ENCODE peak calls at places on chromosome 17, in six cellular contexts. One of them, this sample, is unnamed.

GRCh38 chr17:78610951-78611511 is 33.8 kb upstream of the DNAH17 start:
- DNase-seq in neuronal stem cell: no peak
- DNase-seq in mesenchymal stem cell: no peak
- DNase-seq in IMR-90: no peak
- DNase-seq in H1: no peak
- DNase-seq in trophoblast cell: no peak
- DNase-seq in this sample: no peak

GRCh38 chr17:49111934-49112333 is 20.6 kb upstream of the B4GALNT2 start:
- DNase-seq in neuronal stem cell: no peak
- DNase-seq in mesenchymal stem cell: no peak
- DNase-seq in IMR-90: no peak
- DNase-seq in H1: no peak
- DNase-seq in trophoblast cell: peak; percentile 34
- DNase-seq in this sample: no peak

GRCh38 chr17:1110844-1111598 is 68.8 kb downstream of the ABR start:
- DNase-seq in neuronal stem cell: no peak
- DNase-seq in mesenchymal stem cell: peak; percentile 98
- DNase-seq in IMR-90: peak; percentile 91
- DNase-seq in H1: peak; percentile 53
- DNase-seq in trophoblast cell: peak; percentile 50
- DNase-seq in this sample: peak; percentile 71

GRCh38 chr17:17590141-17590735 is 1.3 kb downstream of the PEMT start:
- DNase-seq in neuronal stem cell: no peak
- DNase-seq in mesenchymal stem cell: no peak
- DNase-seq in IMR-90: no peak
- DNase-seq in H1: no peak
- DNase-seq in trophoblast cell: no peak
- DNase-seq in this sample: no peak

GRCh38 chr17:31413081-31413799 is 21.8 kb downstream of the RAB11FIP4 start:
- DNase-seq in neuronal stem cell: no peak
- DNase-seq in mesenchymal stem cell: no peak
- DNase-seq in IMR-90: no peak
- DNase-seq in H1: no peak
- DNase-seq in trophoblast cell: no peak
- DNase-seq in this sample: peak; percentile 31

GRCh38 chr17:46020998-46021397 is 21.9 kb downstream of the STH start:
- DNase-seq in neuronal stem cell: no peak
- DNase-seq in mesenchymal stem cell: no peak
- DNase-seq in IMR-90: no peak
- DNase-seq in H1: no peak
- DNase-seq in trophoblast cell: peak; percentile 94
- DNase-seq in this sample: no peak

GRCh38 chr17:58763263-58763662 is 7.6 kb downstream of the PPM1E start:
- DNase-seq in neuronal stem cell: no peak
- DNase-seq in mesenchymal stem cell: no peak
- DNase-seq in IMR-90: no peak
- DNase-seq in H1: no peak
- DNase-seq in trophoblast cell: no peak
- DNase-seq in this sample: no peak

GRCh38 chr17:77602062-77602746 is 356.3 kb upstream of the TNRC6C start:
- DNase-seq in neuronal stem cell: no peak
- DNase-seq in mesenchymal stem cell: peak; percentile 27
- DNase-seq in IMR-90: peak; percentile 29
- DNase-seq in H1: peak; percentile 38
- DNase-seq in trophoblast cell: no peak
- DNase-seq in this sample: peak; percentile 25

GRCh38 chr17:17812211-17813054 is 24.4 kb downstream of the SREBF1 start:
- DNase-seq in neuronal stem cell: peak; percentile 79
- DNase-seq in mesenchymal stem cell: peak; percentile 74
- DNase-seq in IMR-90: peak; percentile 41
- DNase-seq in H1: peak; percentile 99
- DNase-seq in trophoblast cell: peak; percentile 21
- DNase-seq in this sample: peak; percentile 94

GRCh38 chr17:27535975-27536374 is 79.7 kb downstream of the KSR1 start:
- DNase-seq in neuronal stem cell: no peak
- DNase-seq in mesenchymal stem cell: no peak
- DNase-seq in IMR-90: no peak
- DNase-seq in H1: no peak
- DNase-seq in trophoblast cell: peak; percentile 32
- DNase-seq in this sample: no peak

GRCh38 chr17:27539152-27539551 is 82.9 kb downstream of the KSR1 start:
- DNase-seq in neuronal stem cell: no peak
- DNase-seq in mesenchymal stem cell: no peak
- DNase-seq in IMR-90: no peak
- DNase-seq in H1: no peak
- DNase-seq in trophoblast cell: no peak
- DNase-seq in this sample: no peak

GRCh38 chr17:10622610-10623485 is 34.3 kb downstream of the MYH3 start:
- DNase-seq in neuronal stem cell: no peak
- DNase-seq in mesenchymal stem cell: no peak
- DNase-seq in IMR-90: no peak
- DNase-seq in H1: no peak
- DNase-seq in trophoblast cell: peak; percentile 60
- DNase-seq in this sample: no peak

GRCh38 chr17:6702567-6703215 is 10.5 kb downstream of the SLC13A5 start:
- DNase-seq in neuronal stem cell: no peak
- DNase-seq in mesenchymal stem cell: no peak
- DNase-seq in IMR-90: no peak
- DNase-seq in H1: no peak
- DNase-seq in trophoblast cell: no peak
- DNase-seq in this sample: no peak

GRCh38 chr17:70168044-70168978 is 1.0 kb upstream of the KCNJ2 start:
- DNase-seq in neuronal stem cell: peak; percentile 51
- DNase-seq in mesenchymal stem cell: peak; percentile 77
- DNase-seq in IMR-90: peak; percentile 81
- DNase-seq in H1: peak; percentile 65
- DNase-seq in trophoblast cell: peak; percentile 60
- DNase-seq in this sample: peak; percentile 84

GRCh38 chr17:2174471-2175293 is 119.8 kb downstream of the HIC1 start:
- DNase-seq in neuronal stem cell: no peak
- DNase-seq in mesenchymal stem cell: peak; percentile 99
- DNase-seq in IMR-90: peak; percentile 99
- DNase-seq in H1: no peak
- DNase-seq in trophoblast cell: no peak
- DNase-seq in this sample: no peak

GRCh38 chr17:65055708-65056638 is 567 bp downstream of the GNA13 start:
- DNase-seq in neuronal stem cell: no peak
- DNase-seq in mesenchymal stem cell: peak; percentile 68
- DNase-seq in IMR-90: peak; percentile 22
- DNase-seq in H1: no peak
- DNase-seq in trophoblast cell: peak; percentile 60
- DNase-seq in this sample: peak; percentile 51

GRCh38 chr17:74520790-74521480 is 10.3 kb downstream of the CD300LB start:
- DNase-seq in neuronal stem cell: no peak
- DNase-seq in mesenchymal stem cell: no peak
- DNase-seq in IMR-90: no peak
- DNase-seq in H1: no peak
- DNase-seq in trophoblast cell: no peak
- DNase-seq in this sample: no peak

GRCh38 chr17:35752471-35752870 is 568 bp downstream of the GAS2L2 start:
- DNase-seq in neuronal stem cell: no peak
- DNase-seq in mesenchymal stem cell: no peak
- DNase-seq in IMR-90: no peak
- DNase-seq in H1: no peak
- DNase-seq in trophoblast cell: no peak
- DNase-seq in this sample: no peak

GRCh38 chr17:7313028-7313889 is 1.9 kb downstream of the GPS2 start:
- DNase-seq in neuronal stem cell: no peak
- DNase-seq in mesenchymal stem cell: no peak
- DNase-seq in IMR-90: peak; percentile 2
- DNase-seq in H1: peak; percentile 52
- DNase-seq in trophoblast cell: no peak
- DNase-seq in this sample: peak; percentile 60

GRCh38 chr17:77778636-77779524 is 179.6 kb upstream of the TNRC6C start:
- DNase-seq in neuronal stem cell: no peak
- DNase-seq in mesenchymal stem cell: no peak
- DNase-seq in IMR-90: no peak
- DNase-seq in H1: no peak
- DNase-seq in trophoblast cell: no peak
- DNase-seq in this sample: no peak

GRCh38 chr17:41870627-41871026 is 5.4 kb upstream of the KLHL11 start:
- DNase-seq in neuronal stem cell: no peak
- DNase-seq in mesenchymal stem cell: peak; percentile 43
- DNase-seq in IMR-90: no peak
- DNase-seq in H1: no peak
- DNase-seq in trophoblast cell: no peak
- DNase-seq in this sample: no peak

GRCh38 chr17:32876414-32877163 is at the start of gene MYO1D:
- DNase-seq in neuronal stem cell: peak; percentile 41
- DNase-seq in mesenchymal stem cell: no peak
- DNase-seq in IMR-90: no peak
- DNase-seq in H1: peak; percentile 88
- DNase-seq in trophoblast cell: peak; percentile 62
- DNase-seq in this sample: peak; percentile 83

GRCh38 chr17:17165666-17166308 is 40.3 kb downstream of the PLD6 start:
- DNase-seq in neuronal stem cell: no peak
- DNase-seq in mesenchymal stem cell: no peak
- DNase-seq in IMR-90: no peak
- DNase-seq in H1: no peak
- DNase-seq in trophoblast cell: no peak
- DNase-seq in this sample: no peak

GRCh38 chr17:28745052-28745776 is 1.4 kb downstream of the TRAF4 start:
- DNase-seq in neuronal stem cell: peak; percentile 62
- DNase-seq in mesenchymal stem cell: peak; percentile 61
- DNase-seq in IMR-90: peak; percentile 47
- DNase-seq in H1: peak; percentile 65
- DNase-seq in trophoblast cell: peak; percentile 48
- DNase-seq in this sample: peak; percentile 77
- H3K4me1 ChIP-seq in neuronal stem cell: peaks cover 19% of the 10 kb centered on the region
- H3K4me1 ChIP-seq in mesenchymal stem cell: peaks cover 49% of the 10 kb centered on the region
- H3K4me1 ChIP-seq in IMR-90: peaks cover 16% of the 10 kb centered on the region
- H3K4me1 ChIP-seq in H1: peaks cover 30% of the 10 kb centered on the region
- H3K4me1 ChIP-seq in trophoblast cell: peaks cover 41% of the 10 kb centered on the region
- H3K4me1 ChIP-seq in this sample: peaks cover 5% of the 10 kb centered on the region

GRCh38 chr17:80263253-80264047 is 2.8 kb downstream of the RNF213 start:
- DNase-seq in neuronal stem cell: no peak
- DNase-seq in mesenchymal stem cell: peak; percentile 88
- DNase-seq in IMR-90: peak; percentile 89
- DNase-seq in H1: peak; percentile 51
- DNase-seq in trophoblast cell: peak; percentile 30
- DNase-seq in this sample: peak; percentile 62
- H2AK5ac ChIP-seq in neuronal stem cell: peak overlapping the region; percentile 97
- H2AK5ac ChIP-seq in mesenchymal stem cell: peak overlapping the region; percentile 79
- H2AK5ac ChIP-seq in IMR-90: peak overlapping the region; percentile 78
- H2AK5ac ChIP-seq in H1: peak overlapping the region; percentile 11
- H2AK5ac ChIP-seq in trophoblast cell: no peak overlapping the region
- H2AK5ac ChIP-seq in this sample: no peak overlapping the region

GRCh38 chr17:39209317-39210092 is 9.4 kb downstream of the RPL19 start:
- DNase-seq in neuronal stem cell: no peak
- DNase-seq in mesenchymal stem cell: peak; percentile 78
- DNase-seq in IMR-90: peak; percentile 69
- DNase-seq in H1: peak; percentile 76
- DNase-seq in trophoblast cell: peak; percentile 20
- DNase-seq in this sample: peak; percentile 71
- H2AFZ ChIP-seq in neuronal stem cell: peak overlapping the region; percentile 77
- H2AFZ ChIP-seq in mesenchymal stem cell: peak overlapping the region; percentile 29
- H2AFZ ChIP-seq in IMR-90: peak overlapping the region; percentile 97
- H2AFZ ChIP-seq in H1: peak overlapping the region; percentile 16
- H2AFZ ChIP-seq in trophoblast cell: peak overlapping the region; percentile 8
- H2AFZ ChIP-seq in this sample: no peak overlapping the region

GRCh38 chr17:75697651-75698291 is 23.5 kb upstream of the ITGB4 start:
- DNase-seq in neuronal stem cell: no peak
- DNase-seq in mesenchymal stem cell: no peak
- DNase-seq in IMR-90: no peak
- DNase-seq in H1: no peak
- DNase-seq in trophoblast cell: no peak
- DNase-seq in this sample: no peak

GRCh38 chr17:75701288-75701687 is 20.0 kb upstream of the ITGB4 start:
- DNase-seq in neuronal stem cell: no peak
- DNase-seq in mesenchymal stem cell: no peak
- DNase-seq in IMR-90: no peak
- DNase-seq in H1: no peak
- DNase-seq in trophoblast cell: no peak
- DNase-seq in this sample: no peak

GRCh38 chr17:75695141-75695829 is 26.0 kb upstream of the ITGB4 start:
- DNase-seq in neuronal stem cell: no peak
- DNase-seq in mesenchymal stem cell: peak; percentile 88
- DNase-seq in IMR-90: peak; percentile 48
- DNase-seq in H1: no peak
- DNase-seq in trophoblast cell: no peak
- DNase-seq in this sample: no peak

GRCh38 chr17:75695830-75696271 is 25.4 kb upstream of the ITGB4 start:
- DNase-seq in neuronal stem cell: no peak
- DNase-seq in mesenchymal stem cell: no peak
- DNase-seq in IMR-90: no peak
- DNase-seq in H1: no peak
- DNase-seq in trophoblast cell: no peak
- DNase-seq in this sample: no peak

GRCh38 chr17:75698659-75699058 is 22.6 kb upstream of the ITGB4 start:
- DNase-seq in neuronal stem cell: no peak
- DNase-seq in mesenchymal stem cell: no peak
- DNase-seq in IMR-90: no peak
- DNase-seq in H1: no peak
- DNase-seq in trophoblast cell: no peak
- DNase-seq in this sample: no peak
- H3K4me1 ChIP-seq in neuronal stem cell: peaks cover 11% of the 10 kb centered on the region
- H3K4me1 ChIP-seq in mesenchymal stem cell: peaks cover 59% of the 10 kb centered on the region
- H3K4me1 ChIP-seq in IMR-90: peaks cover 15% of the 10 kb centered on the region
- H3K4me1 ChIP-seq in H1: peaks cover 10% of the 10 kb centered on the region
- H3K4me1 ChIP-seq in trophoblast cell: peaks cover 48% of the 10 kb centered on the region
- H3K4me1 ChIP-seq in this sample: no peaks in the 10 kb centered on the region

GRCh38 chr17:44610871-44611270 is 45.4 kb upstream of the MEIOC start:
- DNase-seq in neuronal stem cell: no peak
- DNase-seq in mesenchymal stem cell: peak; percentile 48
- DNase-seq in IMR-90: no peak
- DNase-seq in H1: no peak
- DNase-seq in trophoblast cell: no peak
- DNase-seq in this sample: no peak

GRCh38 chr17:44607836-44608690 is 48.2 kb upstream of the MEIOC start:
- DNase-seq in neuronal stem cell: no peak
- DNase-seq in mesenchymal stem cell: no peak
- DNase-seq in IMR-90: peak; percentile 74
- DNase-seq in H1: no peak
- DNase-seq in trophoblast cell: no peak
- DNase-seq in this sample: peak; percentile 76

GRCh38 chr17:44606658-44607057 is 49.4 kb downstream of the FZD2 start:
- DNase-seq in neuronal stem cell: no peak
- DNase-seq in mesenchymal stem cell: no peak
- DNase-seq in IMR-90: no peak
- DNase-seq in H1: no peak
- DNase-seq in trophoblast cell: no peak
- DNase-seq in this sample: no peak

GRCh38 chr17:44608732-44609435 is 47.4 kb upstream of the MEIOC start:
- DNase-seq in neuronal stem cell: no peak
- DNase-seq in mesenchymal stem cell: no peak
- DNase-seq in IMR-90: no peak
- DNase-seq in H1: no peak
- DNase-seq in trophoblast cell: no peak
- DNase-seq in this sample: peak; percentile 56

DNA sequence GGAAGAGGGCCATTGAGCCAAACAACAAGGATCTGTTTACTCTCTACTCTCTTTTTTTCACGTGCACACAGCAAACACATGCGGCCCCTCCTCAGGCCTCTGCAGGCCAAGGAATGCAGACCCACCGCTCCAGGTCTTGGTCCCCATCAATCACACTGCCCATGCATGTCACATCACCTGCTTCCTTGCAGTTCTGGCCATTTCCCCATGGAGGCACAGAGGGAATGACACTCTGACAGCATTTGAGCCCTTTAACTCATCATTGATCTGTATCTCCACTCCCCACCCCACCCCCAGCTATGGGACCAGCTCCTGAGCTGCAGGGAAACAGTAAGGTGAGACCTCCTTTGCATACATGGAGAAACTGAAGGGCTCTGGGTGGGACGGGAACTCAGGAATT is 45.9 kb upstream of the MEIOC start:
- DNase-seq in neuronal stem cell: no peak
- DNase-seq in mesenchymal stem cell: no peak
- DNase-seq in IMR-90: no peak
- DNase-seq in H1: no peak
- DNase-seq in trophoblast cell: no peak
- DNase-seq in this sample: no peak
- H2AK5ac ChIP-seq in neuronal stem cell: no peak overlapping the region
- H2AK5ac ChIP-seq in mesenchymal stem cell: peak overlapping the region; percentile 61
- H2AK5ac ChIP-seq in IMR-90: peak overlapping the region; percentile 63
- H2AK5ac ChIP-seq in H1: no peak overlapping the region
- H2AK5ac ChIP-seq in trophoblast cell: no peak overlapping the region
- H2AK5ac ChIP-seq in this sample: no peak overlapping the region